ENCODE peak calls at places on chromosomes 16 and 17, in eight cellular contexts. K is BE2C; A is heart right ventricle; S is A549; D is activated CD8-positive, alpha-beta T cell treated with anti-CD3 and anti-CD28 coated beads for 36 hours; R is left lung; G is epithelial cell of esophagus; I is cardiac muscle cell. F is an unnamed sample.

GRCh38 chr16:30183961-30184429 is 593 bp downstream of the CORO1A start:
- DNase-seq in K (no peak), A (peak; percentile 25), S (no peak), D (peak; percentile 88), R (peak; percentile 85), G (no peak), I (no peak), F (no peak)

GRCh38 chr17:4735825-4736651 is 3.6 kb upstream of the ZMYND15 start:
- DNase-seq in K (no peak), A (no peak), S (no peak), D (peak; percentile 29), R (no peak), G (no peak), I (no peak), F (no peak)

GRCh38 chr17:76527430-76528111 is 9.9 kb downstream of the CYGB start:
- DNase-seq in K (peak; percentile 85), A (peak; percentile 73), S (no peak), D (peak; percentile 60), R (peak; percentile 89), G (peak; percentile 63), I (no peak), F (peak; percentile 78)

GRCh38 chr17:1683489-1683888 is 1.2 kb downstream of the PRPF8 start:
- DNase-seq in K (no peak), A (no peak), S (no peak), D (no peak), R (no peak), G (no peak), I (no peak), F (no peak)

GRCh38 chr17:920190-920589 is 59.4 kb downstream of the NXN start:
- DNase-seq in K (no peak), A (no peak), S (no peak), D (no peak), R (peak; percentile 43), G (no peak), I (no peak), F (no peak)

GRCh38 chr16:14307623-14308356 is 236.7 kb downstream of the MRTFB start:
- DNase-seq in K (no peak), A (peak; percentile 19), S (peak; percentile 74), D (no peak), R (no peak), G (peak; percentile 61), I (no peak), F (no peak)

GRCh38 chr17:62821213-62822079 is 13.3 kb upstream of the MARCHF10 start:
- DNase-seq in K (no peak), A (no peak), S (no peak), D (no peak), R (no peak), G (no peak), I (no peak), F (no peak)

GRCh38 chr16:78513838-78514237 is 414.4 kb downstream of the WWOX start:
- DNase-seq in K (no peak), A (no peak), S (no peak), D (no peak), R (no peak), G (peak; percentile 73), I (no peak), F (no peak)

GRCh38 chr17:33459078-33459940 is 166.2 kb upstream of the ASIC2 start:
- DNase-seq in K (no peak), A (no peak), S (no peak), D (no peak), R (no peak), G (no peak), I (no peak), F (no peak)

GRCh38 chr17:36911007-36911406 is 26.3 kb upstream of the LHX1 start:
- DNase-seq in K (no peak), A (no peak), S (no peak), D (no peak), R (no peak), G (no peak), I (no peak), F (no peak)

GRCh38 chr16:29321585-29321984 is 84.9 kb downstream of the NPIPB11 start:
- DNase-seq in K (no peak), A (no peak), S (no peak), D (no peak), R (no peak), G (no peak), I (no peak), F (no peak)

GRCh38 chr17:80481284-80482057 is 5.1 kb upstream of the NPTX1 start:
- DNase-seq in K (peak; percentile 8), A (no peak), S (no peak), D (no peak), R (peak; percentile 66), G (no peak), I (no peak), F (no peak)

GRCh38 chr17:64773836-64774761 is 112.0 kb upstream of the SMURF2 start:
- DNase-seq in K (peak; percentile 55), A (no peak), S (peak; percentile 85), D (no peak), R (peak; percentile 90), G (peak; percentile 90), I (peak; percentile 47), F (no peak)

GRCh38 chr17:67594115-67594878 is 123.4 kb upstream of the NOL11 start:
- DNase-seq in K (no peak), A (no peak), S (no peak), D (no peak), R (no peak), G (no peak), I (no peak), F (no peak)

GRCh38 chr16:4679156-4679853 is 14.1 kb upstream of the NUDT16L1 start:
- DNase-seq in K (peak; percentile 64), A (no peak), S (no peak), D (no peak), R (peak; percentile 85), G (no peak), I (peak; percentile 75), F (no peak)

GRCh38 chr17:45227101-45227591 is 5.5 kb downstream of the FMNL1 start:
- DNase-seq in K (no peak), A (no peak), S (no peak), D (peak; percentile 59), R (peak; percentile 54), G (peak; percentile 33), I (no peak), F (no peak)

GRCh38 chr16:4293822-4294457 is 21.1 kb upstream of the TFAP4 start:
- DNase-seq in K (peak; percentile 85), A (peak; percentile 52), S (peak; percentile 70), D (no peak), R (no peak), G (peak; percentile 59), I (peak; percentile 91), F (no peak)

GRCh38 chr16:68790130-68790761 is 53.1 kb upstream of the TANGO6 start:
- DNase-seq in K (no peak), A (no peak), S (peak; percentile 67), D (no peak), R (no peak), G (peak; percentile 88), I (no peak), F (peak; percentile 81)

GRCh38 chr17:48356866-48357265 is 73.1 kb downstream of the SKAP1 start:
- DNase-seq in K (no peak), A (no peak), S (no peak), D (no peak), R (no peak), G (no peak), I (no peak), F (no peak)

GRCh38 chr17:19286751-19287341 is 49.7 kb downstream of the EPN2 start:
- DNase-seq in K (no peak), A (no peak), S (no peak), D (no peak), R (no peak), G (no peak), I (no peak), F (no peak)

GRCh38 chr17:3583456-3583855 is 25.8 kb downstream of the TRPV1 start:
- DNase-seq in K (no peak), A (no peak), S (no peak), D (no peak), R (peak; percentile 43), G (no peak), I (no peak), F (no peak)

DNA sequence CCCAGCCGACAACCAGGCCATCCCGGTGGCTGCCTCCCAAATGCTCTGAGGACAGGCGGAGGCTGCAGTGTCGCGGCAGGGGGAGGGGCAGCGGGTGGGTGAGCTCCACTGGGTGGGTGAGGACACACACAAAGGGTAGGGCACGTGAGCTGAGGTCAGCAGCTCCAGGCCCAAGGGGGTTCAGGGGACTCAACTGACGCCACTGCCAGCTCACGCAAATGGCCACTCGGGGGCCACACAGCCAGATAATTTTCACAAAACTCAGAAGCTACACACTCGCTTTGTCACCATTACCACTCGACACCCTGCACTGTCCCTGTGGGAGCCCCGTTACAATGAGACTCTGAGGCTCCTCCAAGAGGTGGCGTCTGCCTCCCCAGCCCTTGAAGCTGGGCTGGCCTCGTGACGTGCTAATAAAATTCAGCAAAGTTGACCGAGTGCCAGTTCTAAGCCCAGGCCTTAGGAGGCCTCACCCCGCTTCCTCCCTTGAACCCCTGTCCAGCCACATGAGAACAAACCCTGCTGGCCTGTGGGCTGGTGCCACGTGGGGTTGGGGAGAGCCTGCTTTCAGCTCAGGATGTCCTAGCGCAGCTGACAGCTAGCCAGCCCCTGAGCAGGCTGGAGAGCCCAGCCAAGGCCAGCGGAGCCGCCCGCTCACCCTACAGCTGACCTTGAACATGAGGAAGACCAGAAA is 56.9 kb downstream of the RMI2 start:
- DNase-seq in K (peak; percentile 11), A (no peak), S (no peak), D (no peak), R (no peak), G (no peak), I (no peak), F (no peak)
- TF ChIP-seq CTCF in K (no peak), A (no peak), S (no peak), D (no peak), R (no peak), G (no peak), I (no peak), F (no peak)

GRCh38 chr17:42937712-42938596 is 26.3 kb downstream of the AARSD1 start:
- DNase-seq in K (peak; percentile 59), A (peak; percentile 23), S (peak; percentile 78), D (peak; percentile 53), R (no peak), G (peak; percentile 59), I (peak; percentile 73), F (no peak)
- TF ChIP-seq CTCF in K (peak; percentile 84), A (peak; percentile 74), S (peak; percentile 93), D (peak; percentile 60), R (peak; percentile 34), G (peak; percentile 70), I (peak; percentile 76), F (peak; percentile 70)

GRCh38 chr16:2205104-2205966 is at the start of gene MLST8:
- DNase-seq in K (peak; percentile 90), A (peak; percentile 82), S (peak; percentile 89), D (peak; percentile 85), R (peak; percentile 96), G (peak; percentile 84), I (peak; percentile 91), F (no peak)
- TF ChIP-seq CTCF in K (peak; percentile 20), A (peak; percentile 8), S (no peak), D (peak; percentile 32), R (no peak), G (no peak), I (peak; percentile 29), F (no peak)

DNA sequence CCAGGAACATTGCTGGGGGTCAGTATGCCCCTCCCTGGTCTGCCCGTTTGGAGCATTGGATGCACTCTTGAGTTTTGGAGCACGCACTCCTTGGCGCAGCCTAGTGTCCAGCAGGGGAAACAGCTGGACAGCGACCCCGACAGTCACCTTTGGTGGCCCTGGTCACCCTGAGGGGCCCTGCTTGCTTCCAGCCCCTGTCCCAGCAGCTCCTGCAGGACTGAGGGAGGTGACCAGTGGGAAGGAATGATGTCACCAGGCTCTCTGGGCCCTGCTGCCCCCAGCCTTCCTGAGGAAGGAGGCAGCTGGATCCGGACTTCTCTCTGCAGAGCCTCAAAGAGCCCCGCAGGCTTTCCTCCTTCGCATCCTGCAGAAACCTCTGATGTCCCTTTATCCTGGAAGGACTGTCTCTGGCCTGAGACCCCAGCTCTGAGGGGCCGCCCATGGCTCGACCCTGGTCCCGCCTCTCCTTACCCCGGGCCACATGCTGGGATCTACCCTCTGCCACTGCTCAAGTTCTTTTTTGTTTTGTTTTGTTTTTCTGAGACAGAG is 11.8 kb downstream of the ZSCAN10 start:
- DNase-seq in K (no peak), A (peak; percentile 60), S (peak; percentile 26), D (no peak), R (no peak), G (no peak), I (peak; percentile 24), F (no peak)
- TF ChIP-seq CTCF in K (peak; percentile 25), A (peak; percentile 42), S (peak; percentile 14), D (peak; percentile 19), R (no peak), G (no peak), I (peak; percentile 46), F (peak; percentile 9)